ENCODE peak calls at places on chromosomes 5 and 9, in five cellular contexts. R is stimulated activated CD4-positive, alpha-beta T cell treated with anti-CD3 and anti-CD28 coated beads, Interleukin-15, amount 100 ng/mL, for 1 hour; K is fibroblast of lung; O is CD8-positive, alpha-beta memory T cell; G is cardiac fibroblast. M is an unnamed sample.
A peak's percentile ranks its signal among the peaks of the same experiment; 100 is the strongest.

GRCh38 chr5:80623911-80624457 is 30.5 kb upstream of the MSH3 start:
- DNase-seq in R (no peak), K (no peak), O (no peak), G (no peak), M (no peak)

GRCh38 chr9:123358181-123358894 is 2.3 kb downstream of the CRB2 start:
- DNase-seq in R (no peak), K (no peak), O (no peak), G (no peak), M (no peak)

GRCh38 chr5:65861830-65862241 is 64.5 kb upstream of the ERBIN start:
- DNase-seq in R (no peak), K (peak; percentile 77), O (no peak), G (peak; percentile 87), M (no peak)

GRCh38 chr5:2666081-2666480 is 85.4 kb downstream of the IRX2 start:
- DNase-seq in R (no peak), K (no peak), O (no peak), G (no peak), M (no peak)

GRCh38 chr9:81069038-81069795 is 620.1 kb downstream of the TLE1 start:
- DNase-seq in R (no peak), K (no peak), O (no peak), G (no peak), M (no peak)

GRCh38 chr5:151178779-151179488 is 21.4 kb upstream of the ANXA6 start:
- DNase-seq in R (no peak), K (no peak), O (no peak), G (no peak), M (no peak)

GRCh38 chr5:127358274-127358673 is 67.7 kb downstream of the MEGF10 start:
- DNase-seq in R (no peak), K (no peak), O (no peak), G (peak; percentile 46), M (no peak)

GRCh38 chr5:78252715-78253114 is 41.8 kb downstream of the AP3B1 start:
- DNase-seq in R (no peak), K (no peak), O (no peak), G (no peak), M (no peak)

GRCh38 chr5:141605523-141606277 is 13.1 kb downstream of the DIAPH1 start:
- DNase-seq in R (no peak), K (peak; percentile 26), O (peak; percentile 54), G (peak; percentile 80), M (peak; percentile 89)

GRCh38 chr5:170070556-170071412 is 34.9 kb upstream of the FOXI1 start:
- DNase-seq in R (no peak), K (peak; percentile 54), O (no peak), G (peak; percentile 62), M (no peak)

GRCh38 chr5:106097308-106097707 is 1573.4 kb downstream of the EFNA5 start:
- DNase-seq in R (no peak), K (peak; percentile 26), O (no peak), G (peak; percentile 46), M (no peak)

GRCh38 chr9:127714916-127715442 is 484 bp downstream of the PTRH1 start:
- DNase-seq in R (peak; percentile 11), K (no peak), O (no peak), G (no peak), M (no peak)

GRCh38 chr9:33795281-33795680 is at the start of gene PRSS3:
- DNase-seq in R (no peak), K (no peak), O (no peak), G (no peak), M (no peak)

GRCh38 chr9:95218790-95219189 is 98.7 kb downstream of the FANCC start:
- DNase-seq in R (no peak), K (no peak), O (no peak), G (no peak), M (no peak)

GRCh38 chr5:108521841-108522506 is 140.1 kb upstream of the FBXL17 start:
- DNase-seq in R (no peak), K (peak; percentile 75), O (no peak), G (peak; percentile 78), M (peak; percentile 28)

GRCh38 chr5:89204766-89205165 is 321.8 kb upstream of the MEF2C start:
- DNase-seq in R (no peak), K (peak; percentile 40), O (no peak), G (no peak), M (no peak)

GRCh38 chr5:72556351-72557146 is 49.3 kb upstream of the ZNF366 start:
- DNase-seq in R (no peak), K (peak; percentile 74), O (no peak), G (peak; percentile 90), M (no peak)

GRCh38 chr5:83249156-83249555 is 171.8 kb downstream of the XRCC4 start:
- DNase-seq in R (no peak), K (peak; percentile 16), O (no peak), G (no peak), M (no peak)

GRCh38 chr9:89606567-89607311 is 1.9 kb downstream of the GADD45G start:
- DNase-seq in R (peak; percentile 20), K (peak; percentile 7), O (no peak), G (peak; percentile 27), M (peak; percentile 71)

GRCh38 chr5:123672067-123672466 is 160.1 kb downstream of the CSNK1G3 start:
- DNase-seq in R (no peak), K (no peak), O (no peak), G (no peak), M (no peak)

GRCh38 chr9:16058131-16058549 is 505.3 kb downstream of the CCDC171 start:
- DNase-seq in R (no peak), K (peak; percentile 60), O (no peak), G (no peak), M (no peak)

M was measured in CD4-positive, alpha-beta memory T cell.